ENCODE peak calls at places on chromosomes 5 and 9, in five cellular contexts. F is neural progenitor cell, Y is transverse colon, N is H1, Q is ovary. E is an unnamed sample.

GRCh38 chr5:1504617-1505016 is 19.1 kb downstream of the LPCAT1 start:
- DNase-seq in F (no peak), Y (no peak), N (no peak), Q (no peak), E (no peak)

GRCh38 chr5:115389074-115389798 is 92.8 kb upstream of the CCDC112 start:
- DNase-seq in F (no peak), Y (no peak), N (no peak), Q (no peak), E (no peak)

GRCh38 chr5:80151890-80152289 is 104.0 kb downstream of the SERINC5 start:
- DNase-seq in F (no peak), Y (no peak), N (no peak), Q (no peak), E (no peak)

GRCh38 chr5:89083791-89084190 is 200.8 kb upstream of the MEF2C start:
- DNase-seq in F (no peak), Y (no peak), N (no peak), Q (no peak), E (no peak)

GRCh38 chr9:92467511-92467910 is 14.8 kb downstream of the ASPN start:
- DNase-seq in F (no peak), Y (no peak), N (no peak), Q (no peak), E (no peak)

GRCh38 chr9:38026840-38027527 is 42.0 kb downstream of the SHB start:
- DNase-seq in F (no peak), Y (peak; percentile 46), N (no peak), Q (no peak), E (no peak)

GRCh38 chr5:164809831-164810230 is 1304.4 kb downstream of the MAT2B start:
- DNase-seq in F (no peak), Y (no peak), N (no peak), Q (no peak), E (no peak)

GRCh38 chr9:22050924-22051323 is 41.8 kb upstream of the CDKN2B start:
- DNase-seq in F (no peak), Y (no peak), N (no peak), Q (no peak), E (no peak)

GRCh38 chr5:176743136-176743827 is 67.1 kb upstream of the UNC5A start:
- DNase-seq in F (peak; percentile 78), Y (no peak), N (peak; percentile 78), Q (no peak), E (peak; percentile 80)

GRCh38 chr5:124692324-124692723 is 54.1 kb downstream of the ZNF608 start:
- DNase-seq in F (no peak), Y (no peak), N (no peak), Q (no peak), E (no peak)

GRCh38 chr9:113988951-113989780 is 88.9 kb downstream of the AMBP start:
- DNase-seq in F (no peak), Y (no peak), N (no peak), Q (peak; percentile 48), E (no peak)

GRCh38 chr9:121735065-121735791 is 83.8 kb downstream of the DAB2IP start:
- DNase-seq in F (peak; percentile 80), Y (peak; percentile 58), N (peak; percentile 71), Q (no peak), E (peak; percentile 93)

GRCh38 chr5:143922718-143923117 is 110.8 kb downstream of the HMHB1 start:
- DNase-seq in F (no peak), Y (no peak), N (no peak), Q (no peak), E (no peak)

GRCh38 chr5:112005533-112005926 is 248.5 kb upstream of the NREP start:
- DNase-seq in F (no peak), Y (no peak), N (no peak), Q (no peak), E (no peak)

GRCh38 chr5:143524338-143524929 is 120.9 kb upstream of the NR3C1 start:
- DNase-seq in F (no peak), Y (no peak), N (no peak), Q (no peak), E (no peak)

GRCh38 chr9:12785251-12785880 is 10.5 kb downstream of the LURAP1L start:
- DNase-seq in F (no peak), Y (peak; percentile 65), N (no peak), Q (peak; percentile 28), E (no peak)

GRCh38 chr9:132169672-132170392 is 8.0 kb downstream of the NTNG2 start:
- DNase-seq in F (peak; percentile 88), Y (peak; percentile 36), N (peak; percentile 91), Q (peak; percentile 35), E (peak; percentile 91)

GRCh38 chr9:129323999-129324553 is 146.0 kb upstream of the IER5L start:
- DNase-seq in F (no peak), Y (no peak), N (no peak), Q (peak; percentile 20), E (peak; percentile 39)

GRCh38 chr5:54904425-54904824 is 81.0 kb downstream of the ESM1 start:
- DNase-seq in F (peak; percentile 63), Y (no peak), N (no peak), Q (no peak), E (peak; percentile 63)

GRCh38 chr9:21681641-21682040 is 120.8 kb upstream of the MTAP start:
- DNase-seq in F (no peak), Y (no peak), N (no peak), Q (no peak), E (no peak)

GRCh38 chr5:34655354-34655991 is 655 bp upstream of the RAI14 start:
- DNase-seq in F (peak; percentile 59), Y (peak; percentile 51), N (peak; percentile 66), Q (peak; percentile 62), E (peak; percentile 85)

GRCh38 chr9:129482521-129483466 is 138.1 kb downstream of the C9orf50 start:
- DNase-seq in F (peak; percentile 74), Y (peak; percentile 85), N (no peak), Q (peak; percentile 96), E (peak; percentile 84)

GRCh38 chr9:27193886-27194285 is 84.9 kb downstream of the TEK start:
- DNase-seq in F (no peak), Y (no peak), N (no peak), Q (no peak), E (no peak)

GRCh38 chr5:1733369-1733768 is 66.3 kb downstream of the MRPL36 start:
- DNase-seq in F (no peak), Y (no peak), N (peak; percentile 33), Q (peak; percentile 8), E (peak; percentile 18)

GRCh38 chr5:50962934-50963646 is 296.7 kb downstream of the PARP8 start:
- DNase-seq in F (peak; percentile 86), Y (peak; percentile 63), N (peak; percentile 93), Q (peak; percentile 49), E (peak; percentile 95)

GRCh38 chr9:129895376-129896268 is 60.4 kb downstream of the USP20 start:
- DNase-seq in F (no peak), Y (no peak), N (no peak), Q (no peak), E (no peak)

GRCh38 chr5:140174472-140175366 is at the start of gene CYSTM1:
- DNase-seq in F (peak; percentile 99), Y (peak; percentile 99), N (peak; percentile 98), Q (peak; percentile 98), E (peak; percentile 99)

GRCh38 chr9:20904995-20905394 is 126.4 kb downstream of the HACD4 start:
- DNase-seq in F (no peak), Y (no peak), N (no peak), Q (no peak), E (no peak)

GRCh38 chr5:124725622-124726258 is 20.7 kb downstream of the ZNF608 start:
- DNase-seq in F (no peak), Y (no peak), N (no peak), Q (no peak), E (peak; percentile 15)

GRCh38 chr5:132243366-132243977 is 14.0 kb upstream of the PDLIM4 start:
- DNase-seq in F (no peak), Y (peak; percentile 6), N (no peak), Q (no peak), E (peak; percentile 26)
- H3K9me3 ChIP-seq in F (no peaks in the 10 kb centered on the region), Y (peaks cover 7% of the 10 kb centered on the region), N (no peaks in the 10 kb centered on the region), Q (peaks cover 3% of the 10 kb centered on the region), E (no peaks in the 10 kb centered on the region)

GRCh38 chr5:95899040-95899439 is 62.6 kb downstream of the ELL2 start:
- DNase-seq in F (no peak), Y (no peak), N (no peak), Q (no peak), E (no peak)

GRCh38 chr5:95899848-95900247 is 61.8 kb downstream of the ELL2 start:
- DNase-seq in F (no peak), Y (no peak), N (no peak), Q (no peak), E (no peak)

GRCh38 chr5:95895223-95895622 is 66.4 kb downstream of the ELL2 start:
- DNase-seq in F (peak; percentile 45), Y (no peak), N (no peak), Q (no peak), E (no peak)

GRCh38 chr5:95892784-95893354 is 68.8 kb downstream of the ELL2 start:
- DNase-seq in F (peak; percentile 42), Y (peak; percentile 44), N (no peak), Q (no peak), E (peak; percentile 80)

DNA sequence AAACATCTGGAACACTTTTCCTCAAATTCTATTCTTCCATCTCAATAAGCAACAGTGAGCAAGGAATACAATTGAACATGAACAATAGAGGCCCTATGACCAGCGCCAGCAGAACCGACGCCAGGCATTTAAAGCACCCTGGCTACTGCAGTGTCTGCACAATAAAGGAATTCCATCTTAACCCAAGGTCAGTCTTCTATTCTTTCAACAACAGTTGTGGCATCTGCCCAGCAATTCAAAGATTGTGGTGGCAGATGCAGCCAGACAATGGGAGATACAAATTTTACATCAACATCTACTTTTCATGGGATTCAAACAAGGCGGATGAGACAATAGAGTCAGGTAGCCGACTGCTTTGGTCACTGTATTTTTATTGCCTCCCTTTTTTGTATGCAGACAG is 65.9 kb downstream of the ELL2 start:
- DNase-seq in F (peak; percentile 81), Y (no peak), N (no peak), Q (no peak), E (no peak)
- H3K27ac ChIP-seq in F (peak overlapping the region; percentile 84), Y (no peak overlapping the region), N (no peak overlapping the region), Q (no peak overlapping the region), E (peak overlapping the region; percentile 91)

GRCh38 chr9:134870746-134871667 is 9.6 kb upstream of the FCN2 start:
- DNase-seq in F (no peak), Y (no peak), N (no peak), Q (no peak), E (peak; percentile 31)
- TF ChIP-seq CTCF in F (no peak), Y (no peak), N (no peak), Q (no peak), E (no peak)

DNA sequence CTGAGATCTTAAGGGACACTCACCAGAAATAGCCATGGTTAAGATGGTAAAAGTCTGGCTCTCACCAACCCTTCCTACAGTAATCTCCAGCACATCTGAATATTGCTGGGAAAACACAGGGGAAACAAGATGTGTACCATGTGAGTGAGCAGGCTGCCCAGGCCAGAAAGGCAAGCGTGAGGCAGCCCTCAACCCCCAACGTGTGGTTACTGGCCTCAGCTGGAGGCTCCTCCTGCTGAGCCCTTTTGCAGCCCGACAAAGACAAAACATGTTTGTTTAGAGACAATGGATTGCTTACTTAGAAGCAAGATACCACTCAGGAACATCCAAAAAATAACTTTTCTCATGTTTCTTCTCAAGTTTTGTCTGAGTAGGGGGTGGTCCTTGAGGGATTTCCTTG is 16.6 kb downstream of the ZFP62 start:
- DNase-seq in F (no peak), Y (no peak), N (no peak), Q (no peak), E (peak; percentile 76)
- H3K9me3 ChIP-seq in F (peaks cover 24% of the 10 kb centered on the region), Y (peaks cover 13% of the 10 kb centered on the region), N (peaks cover 43% of the 10 kb centered on the region), Q (no peaks in the 10 kb centered on the region), E (peaks cover 46% of the 10 kb centered on the region)

E was measured in endodermal cell.